ENCODE peak calls at places on chromosomes 5 and 9, in seven cellular contexts. L, K, B, J, F, C and T are unnamed samples.

GRCh38 chr9:2477755-2478154 is 143.8 kb upstream of the VLDLR start:
- DNase-seq in L (no peak), K (no peak), B (no peak), J (no peak), F (no peak), C (no peak), T (no peak)

GRCh38 chr9:100440071-100440470 is 13.1 kb downstream of the MSANTD3 start:
- DNase-seq in L (no peak), K (no peak), B (no peak), J (no peak), F (no peak), C (no peak), T (no peak)

GRCh38 chr5:78162253-78162862 is 132.1 kb downstream of the AP3B1 start:
- DNase-seq in L (peak), K (no peak), B (no peak), J (no peak), F (no peak), C (no peak), T (peak)

GRCh38 chr9:32487981-32488380 is 38.0 kb downstream of the RIGI start:
- DNase-seq in L (no peak), K (no peak), B (no peak), J (no peak), F (no peak), C (no peak), T (no peak)

GRCh38 chr5:3590253-3590966 is 5.2 kb upstream of the IRX1 start:
- DNase-seq in L (no peak), K (no peak), B (no peak), J (peak), F (no peak), C (no peak), T (no peak)

GRCh38 chr9:133819923-133820322 is 81.8 kb upstream of the SARDH start:
- DNase-seq in L (no peak), K (no peak), B (no peak), J (no peak), F (no peak), C (no peak), T (no peak)

GRCh38 chr5:60586307-60586901 is 113.6 kb downstream of the DEPDC1B start:
- DNase-seq in L (peak), K (no peak), B (no peak), J (no peak), F (no peak), C (peak), T (no peak)

GRCh38 chr9:87263291-87263690 is 234.4 kb upstream of the DAPK1 start:
- DNase-seq in L (no peak), K (no peak), B (no peak), J (peak), F (peak), C (no peak), T (peak)

GRCh38 chr9:28444637-28445036 is 871.4 kb upstream of the C9orf72 start:
- DNase-seq in L (no peak), K (no peak), B (no peak), J (no peak), F (no peak), C (no peak), T (no peak)

GRCh38 chr5:134738963-134739661 is 764 bp downstream of the CAMLG start:
- DNase-seq in L (peak), K (peak), B (no peak), J (peak), F (peak), C (peak), T (peak)